ENCODE peak calls at places on chromosome 2, in four cellular contexts. Z is WERI-Rb-1, V is NCI-H774, L is SJSA1. S is an unnamed sample.

GRCh38 chr2:222483513-222484039 is 59.2 kb downstream of the SGPP2 start:
- DNase-seq in Z (peak), V (no peak), L (no peak), S (no peak)

GRCh38 chr2:63050186-63050915 is at the start of gene OTX1:
- DNase-seq in L (peak), V (peak), Z (peak), S (peak)

GRCh38 chr2:230757476-230757875 is 44.8 kb downstream of the CAB39 start:
- DNase-seq in L (no peak), V (no peak), Z (no peak), S (no peak)

GRCh38 chr2:102795641-102796040 is 33.8 kb downstream of the TMEM182 start:
- DNase-seq in V (no peak), Z (no peak), L (no peak), S (no peak)

GRCh38 chr2:186559848-186560247 is 30.0 kb upstream of the ITGAV start:
- DNase-seq in Z (no peak), V (no peak), L (no peak), S (no peak)

GRCh38 chr2:42513252-42513918 is 19.6 kb upstream of the KCNG3 start:
- DNase-seq in V (no peak), Z (peak), L (no peak), S (no peak)

GRCh38 chr2:240277807-240278522 is 137.5 kb upstream of the OTOS start:
- DNase-seq in V (no peak), L (no peak), Z (no peak), S (no peak)

GRCh38 chr2:23574919-23575654 is 190.1 kb downstream of the KLHL29 start:
- DNase-seq in L (no peak), V (no peak), Z (no peak), S (no peak)

GRCh38 chr2:214830794-214831346 is 21.4 kb upstream of the BARD1 start:
- DNase-seq in Z (peak), V (no peak), L (no peak), S (no peak)

GRCh38 chr2:232876071-232876977 is 6.3 kb downstream of the SNORC start:
- DNase-seq in Z (peak), L (no peak), V (peak), S (peak)

GRCh38 chr2:168365094-168365621 is 90.9 kb upstream of the CERS6 start:
- DNase-seq in L (no peak), Z (no peak), V (no peak), S (no peak)

GRCh38 chr2:120985997-120986651 is 250.5 kb downstream of the GLI2 start:
- DNase-seq in Z (no peak), V (no peak), L (no peak), S (no peak)

GRCh38 chr2:26910176-26910575 is 60.3 kb upstream of the MAPRE3 start:
- DNase-seq in V (no peak), Z (no peak), L (no peak), S (no peak)

GRCh38 chr2:67660871-67661270 is 263.7 kb downstream of the ETAA1 start:
- DNase-seq in Z (no peak), V (no peak), L (no peak), S (no peak)

GRCh38 chr2:27747827-27748352 is 23.6 kb upstream of the MRPL33 start:
- DNase-seq in V (no peak), L (no peak), Z (no peak), S (no peak)